ENCODE peak calls at places on chromosomes 6 and 20, in five cellular contexts. I is cardiac fibroblast; Q is SW 1271; Z is CD8-positive, alpha-beta memory T cell; T is NCI-H1048. R is an unnamed sample.

GRCh38 chr20:44583179-44583578 is 800 bp downstream of the PKIG start:
- DNase-seq in I (no peak), Q (no peak), Z (no peak), T (no peak), R (no peak)

GRCh38 chr6:31659649-31660223 is 842 bp downstream of the C6orf47 start:
- DNase-seq in I (peak), Q (no peak), Z (no peak), T (no peak), R (no peak)

GRCh38 chr6:20312581-20312980 is 89.1 kb upstream of the E2F3 start:
- DNase-seq in I (no peak), Q (no peak), Z (no peak), T (no peak), R (no peak)

GRCh38 chr6:24901698-24902328 is 33.9 kb downstream of the RIPOR2 start:
- DNase-seq in I (no peak), Q (no peak), Z (no peak), T (no peak), R (no peak)

GRCh38 chr6:112618796-112619195 is 271.7 kb downstream of the RFPL4B start:
- DNase-seq in I (no peak), Q (no peak), Z (no peak), T (no peak), R (no peak)

GRCh38 chr6:131949909-131950766 is 1.0 kb downstream of the CCN2 start:
- DNase-seq in I (peak), Q (peak), Z (no peak), T (no peak), R (no peak)

GRCh38 chr20:19501476-19502115 is 256.5 kb upstream of the RIN2 start:
- DNase-seq in I (no peak), Q (no peak), Z (no peak), T (no peak), R (no peak)

GRCh38 chr6:169700296-169700695 is 1.5 kb downstream of the WDR27 start:
- DNase-seq in I (peak), Q (no peak), Z (no peak), T (no peak), R (no peak)

GRCh38 chr6:166936079-166936787 is 20.1 kb downstream of the RNASET2 start:
- DNase-seq in I (peak), Q (no peak), Z (no peak), T (no peak), R (no peak)

GRCh38 chr20:44067650-44068081 is 119.3 kb downstream of the JPH2 start:
- DNase-seq in I (no peak), Q (no peak), Z (no peak), T (no peak), R (no peak)

GRCh38 chr20:48338717-48339116 is 489.1 kb downstream of the PREX1 start:
- DNase-seq in I (peak), Q (no peak), Z (no peak), T (no peak), R (no peak)

GRCh38 chr6:155400022-155400965 is 55.3 kb downstream of the NOX3 start:
- DNase-seq in I (no peak), Q (no peak), Z (no peak), T (no peak), R (no peak)

GRCh38 chr20:1309439-1309847 is 19.5 kb downstream of the SDCBP2 start:
- DNase-seq in I (no peak), Q (no peak), Z (no peak), T (no peak), R (no peak)

GRCh38 chr20:51087306-51087705 is 64.4 kb upstream of the KCNG1 start:
- DNase-seq in I (no peak), Q (no peak), Z (no peak), T (no peak), R (no peak)

GRCh38 chr6:139152088-139152891 is 17.4 kb downstream of the HECA start:
- DNase-seq in I (no peak), Q (no peak), Z (no peak), T (no peak), R (no peak)

GRCh38 chr6:89413006-89413400 is 930 bp upstream of the RRAGD start:
- DNase-seq in I (no peak), Q (no peak), Z (no peak), T (no peak), R (no peak)

GRCh38 chr6:79941489-79942151 is 5.7 kb downstream of the ELOVL4 start:
- DNase-seq in I (no peak), Q (no peak), Z (no peak), T (no peak), R (no peak)

GRCh38 chr6:83509416-83509815 is 2.9 kb upstream of the PRSS35 start:
- DNase-seq in I (peak), Q (no peak), Z (no peak), T (no peak), R (no peak)

GRCh38 chr20:54345301-54345724 is 130.1 kb upstream of the DOK5 start:
- DNase-seq in I (peak), Q (no peak), Z (no peak), T (no peak), R (no peak)

R was measured in activated T-helper 9 cell treated with anti-CD3 and anti-CD28 coated beads, Interleukin-2, amount 50 U/mL, for 16 hours.